ENCODE peak calls at places on chromosomes 4 and X, in seven cellular contexts. U is GM12892, G is heart right ventricle, S is GM19239, D is BE2C, C is heart left ventricle, X is T-cell. T is an unnamed sample.

GRCh38 chrX:15310117-15310516 is 5.3 kb downstream of the ASB11 start:
- DNase-seq in U (no peak), G (no peak), S (no peak), D (no peak), C (peak), X (no peak), T (no peak)

GRCh38 chr4:158821228-158822009 is 52.6 kb downstream of the FNIP2 start:
- DNase-seq in U (no peak), G (no peak), S (no peak), D (no peak), C (no peak), X (no peak), T (no peak)

GRCh38 chrX:40883021-40883619 is 147.8 kb upstream of the MED14 start:
- DNase-seq in U (no peak), G (no peak), S (no peak), D (no peak), C (no peak), X (no peak), T (no peak)

GRCh38 chr4:1575418-1576199 is 108.5 kb downstream of the FAM53A start:
- DNase-seq in U (no peak), G (peak), S (no peak), D (no peak), C (peak), X (no peak), T (no peak)

GRCh38 chr4:168876106-168876505 is 133.9 kb downstream of the CBR4 start:
- DNase-seq in U (no peak), G (no peak), S (no peak), D (no peak), C (no peak), X (no peak), T (no peak)

GRCh38 chrX:152907084-152907651 is 9.3 kb downstream of the ZNF185 start:
- DNase-seq in U (no peak), G (no peak), S (no peak), D (peak), C (no peak), X (no peak), T (no peak)

GRCh38 chr4:82797591-82798081 is 960 bp downstream of the SCD5 start:
- DNase-seq in U (peak), G (peak), S (peak), D (peak), C (no peak), X (no peak), T (no peak)

GRCh38 chr4:17489123-17489522 is 22.8 kb downstream of the QDPR start:
- DNase-seq in U (no peak), G (no peak), S (no peak), D (no peak), C (no peak), X (no peak), T (no peak)

GRCh38 chrX:64975491-64975890 is 759 bp downstream of the ZC4H2 start:
- DNase-seq in U (no peak), G (peak), S (no peak), D (peak), C (peak), X (peak), T (peak)

GRCh38 chr4:67871867-67872266 is 11.9 kb downstream of the TMPRSS11D start:
- DNase-seq in U (no peak), G (no peak), S (no peak), D (no peak), C (no peak), X (no peak), T (no peak)

GRCh38 chrX:30702736-30703135 is 49.5 kb downstream of the GK start:
- DNase-seq in U (no peak), G (no peak), S (no peak), D (no peak), C (no peak), X (no peak), T (no peak)

GRCh38 chr4:1472148-1472797 is 66.0 kb upstream of the NKX1-1 start:
- DNase-seq in U (no peak), G (peak), S (no peak), D (no peak), C (no peak), X (no peak), T (peak)

GRCh38 chr4:33390977-33391376 is 2670.8 kb downstream of the PCDH7 start:
- DNase-seq in U (no peak), G (no peak), S (no peak), D (no peak), C (no peak), X (no peak), T (no peak)

GRCh38 chrX:152987801-152988200 is 6.1 kb downstream of the PNMA5 start:
- DNase-seq in U (no peak), G (no peak), S (no peak), D (no peak), C (no peak), X (no peak), T (no peak)

GRCh38 chrX:95071052-95071451 is 1397.0 kb downstream of the FAM133A start:
- DNase-seq in U (no peak), G (no peak), S (no peak), D (no peak), C (no peak), X (no peak), T (no peak)

GRCh38 chrX:151920101-151920500 is 7.4 kb downstream of the MAGEA4 start:
- DNase-seq in U (no peak), G (no peak), S (no peak), D (no peak), C (no peak), X (no peak), T (no peak)

GRCh38 chrX:72475952-72476668 is 96.5 kb downstream of the HDAC8 start:
- DNase-seq in U (no peak), G (no peak), S (no peak), D (no peak), C (no peak), X (no peak), T (no peak)

GRCh38 chrX:928606-929005 is 283.8 kb downstream of the CRLF2 start:
- DNase-seq in U (no peak), G (no peak), S (no peak), D (no peak), C (no peak), X (no peak), T (no peak)

GRCh38 chrX:34978171-34978570 is 35.6 kb downstream of the FAM47B start:
- DNase-seq in U (no peak), G (no peak), S (no peak), D (no peak), C (peak), X (no peak), T (no peak)

GRCh38 chr4:176824645-176825366 is 32.1 kb upstream of the VEGFC start:
- DNase-seq in U (no peak), G (no peak), S (no peak), D (no peak), C (no peak), X (no peak), T (no peak)

GRCh38 chrX:71542411-71542810 is 9.5 kb downstream of the OGT start:
- DNase-seq in U (no peak), G (no peak), S (no peak), D (no peak), C (no peak), X (no peak), T (no peak)

GRCh38 chrX:2262679-2263055 is 238.1 kb downstream of the DHRSX start:
- DNase-seq in U (no peak), G (no peak), S (no peak), D (no peak), C (no peak), X (no peak), T (peak)

GRCh38 chr4:52914051-52914605 is 52.0 kb downstream of the RASL11B start:
- DNase-seq in U (no peak), G (no peak), S (no peak), D (no peak), C (no peak), X (no peak), T (no peak)

GRCh38 chrX:50161143-50161542 is 39.7 kb downstream of the AKAP4 start:
- DNase-seq in U (no peak), G (no peak), S (no peak), D (no peak), C (no peak), X (no peak), T (no peak)

GRCh38 chr4:173991321-173991720 is 292.1 kb downstream of the FBXO8 start:
- DNase-seq in U (no peak), G (no peak), S (no peak), D (no peak), C (no peak), X (no peak), T (no peak)

GRCh38 chr4:150297861-150298474 is 219.7 kb downstream of the DCLK2 start:
- DNase-seq in U (no peak), G (no peak), S (no peak), D (peak), C (no peak), X (no peak), T (no peak)

GRCh38 chrX:24838624-24839023 is 144.9 kb downstream of the POLA1 start:
- DNase-seq in U (no peak), G (no peak), S (no peak), D (peak), C (no peak), X (no peak), T (no peak)

GRCh38 chrX:38142598-38142997 is 78.1 kb downstream of the SRPX start:
- DNase-seq in U (no peak), G (no peak), S (no peak), D (no peak), C (no peak), X (no peak), T (no peak)

GRCh38 chrX:122026665-122027064 is 979.3 kb downstream of the GLUD2 start:
- DNase-seq in U (no peak), G (no peak), S (no peak), D (no peak), C (no peak), X (no peak), T (no peak)